ENCODE peak calls at places on chromosomes 11 and 22, in six cellular contexts. V is CD4-positive, alpha-beta T cell; F is NB4; I is CD4-positive, CD25-positive, alpha-beta regulatory T cell; S is dermis blood vessel endothelial cell; Z is stimulated activated CD4-positive, alpha-beta T cell treated with anti-CD3 and anti-CD28 coated beads, Interleukin-1b, Interleukin-23, amount 100 ng/mL, for 24 hours. A is an unnamed sample.

GRCh38 chr11:1237851-1238250 is 15.0 kb downstream of the MUC5B start:
- DNase-seq in V (no peak), F (no peak), I (no peak), S (no peak), Z (no peak), A (no peak)

GRCh38 chr11:76666408-76666807 is 4.1 kb downstream of the LRRC32 start:
- DNase-seq in V (no peak), F (no peak), I (peak), S (peak), Z (no peak), A (no peak)

GRCh38 chr11:125435461-125436238 is 60.4 kb downstream of the FEZ1 start:
- DNase-seq in V (no peak), F (no peak), I (no peak), S (no peak), Z (no peak), A (no peak)

GRCh38 chr11:68840661-68841653 is 759 bp downstream of the CPT1A start:
- DNase-seq in V (no peak), F (peak), I (peak), S (peak), Z (no peak), A (no peak)

GRCh38 chr22:44045171-44045570 is 21.1 kb downstream of the PARVB start:
- DNase-seq in V (no peak), F (no peak), I (no peak), S (peak), Z (no peak), A (no peak)

GRCh38 chr11:66556086-66556485 is 9.4 kb downstream of the ACTN3 start:
- DNase-seq in V (no peak), F (no peak), I (no peak), S (no peak), Z (no peak), A (no peak)

GRCh38 chr22:27719535-27720227 is 81.9 kb downstream of the MN1 start:
- DNase-seq in V (no peak), F (peak), I (no peak), S (no peak), Z (no peak), A (peak)

GRCh38 chr11:15905334-15905733 is 451.0 kb downstream of the SOX6 start:
- DNase-seq in V (no peak), F (no peak), I (no peak), S (no peak), Z (no peak), A (no peak)

GRCh38 chr22:20940178-20940790 is 23.1 kb downstream of the CRKL start:
- DNase-seq in V (no peak), F (no peak), I (no peak), S (no peak), Z (no peak), A (no peak)

GRCh38 chr11:74533421-74533820 is 39.9 kb upstream of the LIPT2 start:
- DNase-seq in V (no peak), F (no peak), I (no peak), S (no peak), Z (no peak), A (no peak)